ENCODE peak calls at places on chromosomes 16 and 17, in five cellular contexts. Q is HCT116, O is sigmoid colon, F is endothelial cell of umbilical vein, H is K562. R is an unnamed sample.

GRCh38 chr16:67170168-67170947 is at the start of gene NOL3:
- DNase-seq in Q (no peak), H (peak; percentile 87), O (peak; percentile 94), F (peak; percentile 88), R (peak; percentile 74)

GRCh38 chr17:8939496-8940334 is 25.8 kb downstream of the PIK3R5 start:
- DNase-seq in Q (no peak), F (no peak), H (no peak), O (no peak), R (no peak)

GRCh38 chr16:48318630-48319029 is 66.6 kb downstream of the SIAH1 start:
- DNase-seq in O (no peak), H (no peak), Q (no peak), F (peak; percentile 86), R (no peak)

GRCh38 chr17:80668375-80669149 is 123.9 kb downstream of the RPTOR start:
- DNase-seq in Q (no peak), H (no peak), O (no peak), F (no peak), R (no peak)

GRCh38 chr16:82044585-82044911 is 9.5 kb downstream of the HSD17B2 start:
- DNase-seq in Q (no peak), H (no peak), O (no peak), F (no peak), R (no peak)

GRCh38 chr17:57655564-57655963 is 89.5 kb downstream of the CCDC182 start:
- DNase-seq in Q (no peak), F (no peak), O (no peak), H (no peak), R (no peak)

GRCh38 chr16:12519986-12520385 is 283.7 kb downstream of the CPPED1 start:
- DNase-seq in O (no peak), Q (no peak), H (no peak), F (no peak), R (no peak)

GRCh38 chr17:80119839-80120238 is 18.5 kb downstream of the GAA start:
- DNase-seq in F (no peak), H (no peak), O (peak; percentile 33), Q (no peak), R (no peak)

GRCh38 chr16:68356249-68356918 is 45.6 kb downstream of the PRMT7 start:
- DNase-seq in F (no peak), Q (no peak), H (no peak), O (no peak), R (peak; percentile 96)

GRCh38 chr17:62807812-62808575 is at the start of gene MARCHF10:
- DNase-seq in Q (no peak), H (peak; percentile 52), O (no peak), F (no peak), R (peak; percentile 41)

GRCh38 chr17:57110579-57111367 is 25.7 kb downstream of the AKAP1 start:
- DNase-seq in H (no peak), F (no peak), O (no peak), Q (no peak), R (no peak)

GRCh38 chr16:8721693-8722348 is 47.4 kb downstream of the ABAT start:
- DNase-seq in F (no peak), H (peak; percentile 9), Q (no peak), O (no peak), R (no peak)

GRCh38 chr17:35969558-35970442 is 11.5 kb downstream of the CCL16 start:
- DNase-seq in H (peak; percentile 84), F (peak; percentile 85), O (peak; percentile 83), Q (peak; percentile 76), R (peak; percentile 35)

GRCh38 chr17:9987779-9988585 is 82.9 kb upstream of the RCVRN start:
- DNase-seq in O (no peak), F (no peak), Q (no peak), H (peak; percentile 50), R (peak; percentile 40)

GRCh38 chr17:1703063-1703462 is 7.1 kb downstream of the TLCD2 start:
- DNase-seq in H (no peak), Q (no peak), F (no peak), O (no peak), R (no peak)

GRCh38 chr17:78774956-78775571 is 7.0 kb downstream of the CYTH1 start:
- DNase-seq in O (peak; percentile 51), F (no peak), Q (no peak), H (no peak), R (no peak)

GRCh38 chr16:59341368-59341767 is 607.3 kb upstream of the GOT2 start:
- DNase-seq in F (no peak), Q (no peak), O (no peak), H (peak; percentile 5), R (no peak)

GRCh38 chr16:28260193-28260592 is 32.1 kb upstream of the SBK1 start:
- DNase-seq in F (no peak), Q (no peak), O (no peak), H (no peak), R (no peak)

GRCh38 chr16:28259091-28259780 is 33.1 kb upstream of the SBK1 start:
- DNase-seq in O (no peak), Q (no peak), F (no peak), H (no peak), R (no peak)

GRCh38 chr16:28259781-28260150 is 32.6 kb upstream of the SBK1 start:
- DNase-seq in Q (no peak), H (no peak), F (no peak), O (no peak), R (no peak)

GRCh38 chr16:28257256-28257655 is 35.1 kb upstream of the SBK1 start:
- DNase-seq in Q (no peak), O (no peak), F (no peak), H (no peak), R (no peak)

DNA sequence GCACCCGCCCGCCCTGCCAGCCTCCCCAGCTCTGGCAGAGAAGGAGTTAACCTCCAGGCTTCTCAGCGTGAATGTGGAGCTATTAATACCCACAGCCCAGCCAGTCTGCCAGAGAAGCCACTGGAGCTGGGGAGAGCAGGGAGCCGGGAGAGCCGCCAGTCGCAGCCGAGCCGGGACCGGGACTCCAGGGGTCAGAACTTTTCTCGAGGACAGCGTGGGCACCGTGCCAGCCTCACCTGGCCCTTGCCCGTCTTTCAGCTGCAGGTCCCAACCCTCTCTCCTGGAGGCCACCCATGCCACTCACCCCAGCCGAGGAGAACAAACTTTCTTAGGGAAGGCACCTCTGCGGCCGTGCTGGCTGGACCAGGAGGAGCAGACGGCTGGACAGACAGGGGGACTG is 33.8 kb upstream of the SBK1 start:
- DNase-seq in Q (no peak), H (no peak), O (no peak), F (no peak), R (no peak)
- TF ChIP-seq POLR2A in Q (no peak), H (no peak), O (no peak), F (no peak), R (no peak)

GRCh38 chr17:76217081-76217480 is 23.2 kb downstream of the RNF157 start:
- DNase-seq in F (no peak), H (no peak), Q (no peak), O (no peak), R (no peak)
- TF ChIP-seq POLR2AphosphoS5 in F (no peak), H (no peak), Q (no peak), O (no peak), R (no peak)

GRCh38 chr16:1310832-1311200 is 1.4 kb downstream of the UBE2I start:
- DNase-seq in F (peak; percentile 29), Q (no peak), O (no peak), H (no peak), R (no peak)

GRCh38 chr16:1311738-1312458 is 2.5 kb downstream of the UBE2I start:
- DNase-seq in Q (no peak), H (no peak), O (no peak), F (no peak), R (no peak)

GRCh38 chr16:1308977-1309885 is at the start of gene UBE2I:
- DNase-seq in Q (peak; percentile 97), F (peak; percentile 99), H (peak; percentile 98), O (peak; percentile 98), R (peak; percentile 89)

GRCh38 chr16:1311212-1311737 is 1.8 kb downstream of the UBE2I start:
- DNase-seq in O (no peak), Q (no peak), H (no peak), F (peak; percentile 21), R (no peak)

DNA sequence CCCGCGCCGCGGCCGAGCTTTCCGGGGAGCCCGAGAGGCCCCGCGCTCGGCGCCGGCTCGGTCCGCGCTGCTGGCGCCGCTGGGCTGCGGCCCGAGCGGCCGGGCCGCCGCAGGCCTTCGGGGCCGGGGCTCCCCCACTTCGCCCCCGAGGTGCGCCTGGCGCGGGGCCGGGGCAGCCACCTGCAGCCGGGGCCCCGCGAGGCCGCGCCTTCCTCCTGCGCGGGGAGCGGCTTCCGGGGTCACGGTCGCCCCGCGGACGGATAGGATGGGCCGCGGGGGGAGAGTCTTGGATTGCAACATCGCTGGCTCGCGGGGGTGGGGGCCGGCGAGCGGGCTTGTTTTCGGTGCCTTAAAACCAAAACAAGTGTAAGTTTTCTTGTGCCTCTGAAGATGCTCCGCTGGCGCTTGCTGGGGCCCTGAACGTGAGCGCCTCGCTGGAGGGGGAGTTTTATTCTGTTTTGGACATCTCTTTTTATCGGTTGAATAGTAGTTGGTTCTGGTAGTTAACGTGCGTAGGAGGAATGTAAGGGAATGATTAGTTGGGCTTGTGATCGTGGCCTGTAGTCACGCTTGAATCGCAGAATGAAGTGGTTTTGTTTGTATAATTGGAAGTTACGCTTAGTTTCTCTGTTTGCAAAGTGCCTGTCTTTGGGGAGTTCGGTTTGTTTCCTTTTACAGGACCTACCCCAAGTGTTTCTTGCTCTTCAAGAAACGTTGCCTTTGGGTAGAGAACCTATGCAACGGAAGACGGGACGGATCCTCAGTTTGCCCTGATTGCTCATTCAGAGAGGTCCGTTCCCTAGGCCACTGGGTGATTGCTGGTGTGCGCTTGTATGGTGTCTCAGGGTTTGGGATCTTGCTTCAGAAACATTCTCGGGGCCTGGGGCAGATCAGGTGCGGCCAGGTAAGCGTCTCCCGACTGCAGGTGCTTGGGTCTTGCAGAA is 724 bp downstream of the UBE2I start:
- DNase-seq in H (peak; percentile 75), Q (no peak), O (peak; percentile 89), F (peak; percentile 43), R (no peak)
- TF ChIP-seq POLR2A in H (no peak), Q (no peak), O (no peak), F (no peak), R (peak; percentile 10)

GRCh38 chr17:61352771-61353170 is 46.9 kb upstream of the TBX2 start:
- DNase-seq in F (no peak), Q (no peak), O (no peak), H (no peak), R (no peak)

GRCh38 chr17:61353615-61354014 is 46.0 kb upstream of the TBX2 start:
- DNase-seq in H (no peak), O (no peak), Q (no peak), F (no peak), R (no peak)

GRCh38 chr17:61353211-61353610 is 46.4 kb upstream of the TBX2 start:
- DNase-seq in O (no peak), Q (no peak), H (no peak), F (no peak), R (no peak)

GRCh38 chr17:61352408-61352770 is 47.3 kb upstream of the TBX2 start:
- DNase-seq in H (no peak), Q (no peak), F (peak; percentile 87), O (no peak), R (no peak)

DNA sequence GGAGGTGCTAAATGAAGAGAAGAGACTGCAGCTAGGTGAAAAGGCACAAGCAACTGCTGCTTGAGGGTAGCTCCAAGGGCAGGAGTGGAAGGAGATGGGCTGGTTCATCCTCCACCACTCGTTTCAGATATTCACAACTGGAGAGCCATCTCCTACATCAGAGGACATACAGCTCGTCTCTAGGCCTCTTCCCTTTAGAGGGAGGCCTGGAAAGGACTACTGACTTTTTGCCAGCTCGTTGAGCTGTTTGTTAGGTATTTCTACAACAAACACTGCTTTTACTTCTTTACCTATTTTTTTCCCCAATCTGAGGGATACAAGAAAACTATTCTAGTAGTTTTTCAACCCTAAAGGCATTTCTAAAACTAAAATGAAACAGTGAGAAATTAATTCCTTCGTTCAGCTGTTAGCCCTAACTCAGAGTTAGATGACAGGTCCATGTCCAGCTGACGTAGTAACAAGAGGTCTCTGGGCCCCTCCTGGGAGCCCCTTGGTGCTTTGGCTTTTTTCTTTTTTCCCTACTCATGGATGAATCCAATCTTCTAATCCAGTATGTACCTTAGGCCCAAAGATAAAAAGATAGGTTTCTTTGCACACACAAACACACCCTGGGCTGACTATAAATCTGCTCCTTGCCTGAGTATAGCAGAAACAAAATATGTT is 47.8 kb upstream of the TBX2 start:
- DNase-seq in F (no peak), Q (no peak), O (no peak), H (no peak), R (no peak)
- TF ChIP-seq POLR2AphosphoS5 in F (no peak), Q (no peak), O (no peak), H (no peak), R (no peak)